ENCODE peak calls at places on chromosome 18, in eight cellular contexts. L is right lobe of liver, M is K562, I is body of pancreas, H is A549, X is heart left ventricle, E is stomach, C is transverse colon. A is an unnamed sample.

GRCh38 chr18:8235916-8236315 is 373.3 kb upstream of the RAB12 start:
- DNase-seq in L (no peak), M (no peak), I (no peak), H (no peak), X (no peak), E (no peak), C (no peak), A (no peak)

GRCh38 chr18:28973324-28973723 is 796.4 kb upstream of the CDH2 start:
- DNase-seq in L (no peak), M (no peak), I (no peak), H (no peak), X (no peak), E (no peak), C (no peak), A (no peak)

GRCh38 chr18:62325806-62326645 is 916 bp downstream of the TNFRSF11A start:
- DNase-seq in L (no peak), M (no peak), I (peak), H (no peak), X (no peak), E (no peak), C (peak), A (no peak)

GRCh38 chr18:62122330-62122729 is 64.5 kb downstream of the PIGN start:
- DNase-seq in L (no peak), M (no peak), I (no peak), H (no peak), X (no peak), E (no peak), C (no peak), A (no peak)

GRCh38 chr18:61635901-61636528 is 256.8 kb downstream of the RNF152 start:
- DNase-seq in L (peak), M (peak), I (peak), H (peak), X (peak), E (peak), C (peak), A (no peak)

GRCh38 chr18:40939636-40940035 is 1015.4 kb upstream of the PIK3C3 start:
- DNase-seq in L (no peak), M (no peak), I (no peak), H (no peak), X (no peak), E (no peak), C (no peak), A (no peak)

GRCh38 chr18:28581503-28582169 is 404.7 kb upstream of the CDH2 start:
- DNase-seq in L (no peak), M (no peak), I (no peak), H (no peak), X (no peak), E (no peak), C (no peak), A (no peak)

GRCh38 chr18:63700501-63700900 is 2.3 kb upstream of the SERPINB11 start:
- DNase-seq in L (no peak), M (no peak), I (no peak), H (no peak), X (no peak), E (no peak), C (no peak), A (no peak)

GRCh38 chr18:551404-552061 is 28.6 kb upstream of the CETN1 start:
- DNase-seq in L (no peak), M (no peak), I (no peak), H (no peak), X (no peak), E (no peak), C (no peak), A (no peak)

GRCh38 chr18:37717098-37717497 is 151.5 kb upstream of the CELF4 start:
- DNase-seq in L (no peak), M (no peak), I (no peak), H (no peak), X (no peak), E (no peak), C (no peak), A (no peak)

GRCh38 chr18:26017929-26018328 is 72.5 kb downstream of the SS18 start:
- DNase-seq in L (no peak), M (no peak), I (no peak), H (peak), X (no peak), E (no peak), C (no peak), A (no peak)

GRCh38 chr18:53416985-53417384 is 807.5 kb downstream of the MBD2 start:
- DNase-seq in L (no peak), M (no peak), I (no peak), H (no peak), X (no peak), E (no peak), C (no peak), A (no peak)

GRCh38 chr18:70024088-70024487 is 76.4 kb upstream of the CD226 start:
- DNase-seq in L (no peak), M (no peak), I (no peak), H (no peak), X (no peak), E (no peak), C (no peak), A (no peak)

GRCh38 chr18:7877609-7878008 is 310.5 kb downstream of the PTPRM start:
- DNase-seq in L (no peak), M (no peak), I (no peak), H (peak), X (no peak), E (no peak), C (no peak), A (no peak)

GRCh38 chr18:48324651-48325050 is 84.5 kb downstream of the ZBTB7C start:
- DNase-seq in L (peak), M (no peak), I (no peak), H (no peak), X (no peak), E (no peak), C (no peak), A (no peak)

GRCh38 chr18:8754995-8755955 is 49.9 kb downstream of the MTCL1 start:
- DNase-seq in L (no peak), M (no peak), I (no peak), H (no peak), X (no peak), E (no peak), C (peak), A (no peak)

GRCh38 chr18:74281011-74281638 is 10.6 kb downstream of the CYB5A start:
- DNase-seq in L (no peak), M (no peak), I (no peak), H (no peak), X (no peak), E (no peak), C (no peak), A (no peak)

GRCh38 chr18:48825101-48825745 is 125.5 kb downstream of the SMAD7 start:
- DNase-seq in L (peak), M (no peak), I (no peak), H (no peak), X (peak), E (peak), C (no peak), A (peak)

GRCh38 chr18:11167778-11168177 is 18.4 kb upstream of the PIEZO2 start:
- DNase-seq in L (no peak), M (no peak), I (no peak), H (no peak), X (no peak), E (no peak), C (no peak), A (no peak)

GRCh38 chr18:48949606-48950535 is 894 bp downstream of the SMAD7 start:
- DNase-seq in L (no peak), M (peak), I (peak), H (peak), X (no peak), E (peak), C (peak), A (no peak)

GRCh38 chr18:26083099-26083498 is 7.3 kb downstream of the SS18 start:
- DNase-seq in L (no peak), M (no peak), I (no peak), H (no peak), X (no peak), E (no peak), C (no peak), A (no peak)

GRCh38 chr18:36108601-36109000 is 20.5 kb downstream of the SLC39A6 start:
- DNase-seq in L (no peak), M (no peak), I (no peak), H (no peak), X (no peak), E (no peak), C (no peak), A (no peak)

GRCh38 chr18:77000527-77000926 is 132.1 kb downstream of the MBP start:
- DNase-seq in L (no peak), M (peak), I (peak), H (peak), X (peak), E (peak), C (peak), A (peak)

GRCh38 chr18:23885750-23886149 is 128.8 kb upstream of the TTC39C start:
- DNase-seq in L (no peak), M (no peak), I (no peak), H (no peak), X (no peak), E (no peak), C (no peak), A (no peak)

GRCh38 chr18:48385595-48385994 is 23.6 kb downstream of the ZBTB7C start:
- DNase-seq in L (no peak), M (no peak), I (no peak), H (no peak), X (no peak), E (no peak), C (no peak), A (no peak)

GRCh38 chr18:36396190-36396589 is 98.7 kb downstream of the FHOD3 start:
- DNase-seq in L (no peak), M (no peak), I (no peak), H (peak), X (no peak), E (no peak), C (no peak), A (no peak)

GRCh38 chr18:53153281-53153680 is 813.3 kb downstream of the DCC start:
- DNase-seq in L (no peak), M (no peak), I (no peak), H (peak), X (no peak), E (no peak), C (peak), A (no peak)

GRCh38 chr18:12257996-12258718 is 4.0 kb downstream of the CIDEA start:
- DNase-seq in L (no peak), M (no peak), I (no peak), H (no peak), X (no peak), E (no peak), C (no peak), A (no peak)

GRCh38 chr18:51890762-51891161 is 449.2 kb upstream of the DCC start:
- DNase-seq in L (peak), M (no peak), I (peak), H (peak), X (no peak), E (peak), C (peak), A (no peak)

GRCh38 chr18:52242711-52243110 is 97.3 kb upstream of the DCC start:
- DNase-seq in L (no peak), M (no peak), I (no peak), H (no peak), X (no peak), E (no peak), C (no peak), A (no peak)

GRCh38 chr18:64134044-64134757 is 14.7 kb downstream of the LINC00305 start:
- DNase-seq in L (no peak), M (no peak), I (no peak), H (peak), X (no peak), E (no peak), C (no peak), A (no peak)

GRCh38 chr18:61569176-61569892 is 236.1 kb downstream of the CDH20 start:
- DNase-seq in L (no peak), M (no peak), I (no peak), H (no peak), X (peak), E (no peak), C (no peak), A (no peak)

GRCh38 chr18:23828426-23828825 is 139.2 kb downstream of the LAMA3 start:
- DNase-seq in L (no peak), M (peak), I (no peak), H (peak), X (no peak), E (no peak), C (no peak), A (no peak)

GRCh38 chr18:51447351-51447896 is 249.9 kb upstream of the MEX3C start:
- DNase-seq in L (no peak), M (no peak), I (peak), H (no peak), X (no peak), E (no peak), C (peak), A (no peak)

GRCh38 chr18:12441475-12442035 is 33.8 kb downstream of the PRELID3A start:
- DNase-seq in L (no peak), M (no peak), I (no peak), H (no peak), X (no peak), E (no peak), C (no peak), A (no peak)

GRCh38 chr18:76459687-76460350 is 35.2 kb downstream of the ZNF516 start:
- DNase-seq in L (no peak), M (no peak), I (peak), H (peak), X (peak), E (peak), C (no peak), A (peak)

GRCh38 chr18:59954746-59955145 is 55.0 kb downstream of the PMAIP1 start:
- DNase-seq in L (no peak), M (no peak), I (no peak), H (peak), X (no peak), E (no peak), C (no peak), A (no peak)

GRCh38 chr18:24910217-24910616 is 441.7 kb downstream of the ZNF521 start:
- DNase-seq in L (no peak), M (no peak), I (no peak), H (no peak), X (no peak), E (no peak), C (no peak), A (no peak)

GRCh38 chr18:58862851-58863538 is 1.7 kb upstream of the ZNF532 start:
- DNase-seq in L (no peak), M (no peak), I (no peak), H (peak), X (peak), E (peak), C (peak), A (peak)
- TF ChIP-seq POLR2A in L (no peak), M (no peak), I (no peak), H (no peak), X (no peak), E (no peak), C (no peak), A (no peak)

GRCh38 chr18:78196280-78196679 is 783.3 kb upstream of the SALL3 start:
- DNase-seq in L (no peak), M (no peak), I (no peak), H (no peak), X (no peak), E (no peak), C (no peak), A (no peak)

DNA sequence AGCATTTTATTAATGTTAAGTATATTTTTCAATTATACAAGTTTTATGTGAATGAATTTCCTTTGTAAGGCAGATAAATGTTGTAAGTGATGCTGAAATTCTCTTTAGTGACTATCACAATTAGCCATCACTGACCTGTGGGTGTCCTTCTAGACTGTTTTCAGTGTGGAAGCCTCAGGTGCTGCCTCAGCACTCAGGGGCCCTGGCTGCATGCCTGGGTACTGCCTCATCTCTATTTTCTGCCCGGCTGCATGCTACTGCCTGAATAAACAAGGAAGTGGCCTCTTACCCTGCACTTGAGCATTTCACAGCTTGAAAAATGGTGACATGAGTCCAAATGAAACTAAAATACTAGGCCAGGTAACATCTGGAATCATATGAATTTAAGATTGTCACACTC is 787.6 kb upstream of the SALL3 start:
- DNase-seq in L (no peak), M (no peak), I (peak), H (no peak), X (no peak), E (no peak), C (no peak), A (no peak)
- TF ChIP-seq CTCF in L (no peak), M (no peak), I (no peak), H (no peak), X (no peak), E (no peak), C (no peak), A (no peak)

GRCh38 chr18:67421666-67422065 is 94.9 kb downstream of the DSEL start:
- DNase-seq in L (no peak), M (no peak), I (no peak), H (no peak), X (no peak), E (no peak), C (no peak), A (no peak)

DNA sequence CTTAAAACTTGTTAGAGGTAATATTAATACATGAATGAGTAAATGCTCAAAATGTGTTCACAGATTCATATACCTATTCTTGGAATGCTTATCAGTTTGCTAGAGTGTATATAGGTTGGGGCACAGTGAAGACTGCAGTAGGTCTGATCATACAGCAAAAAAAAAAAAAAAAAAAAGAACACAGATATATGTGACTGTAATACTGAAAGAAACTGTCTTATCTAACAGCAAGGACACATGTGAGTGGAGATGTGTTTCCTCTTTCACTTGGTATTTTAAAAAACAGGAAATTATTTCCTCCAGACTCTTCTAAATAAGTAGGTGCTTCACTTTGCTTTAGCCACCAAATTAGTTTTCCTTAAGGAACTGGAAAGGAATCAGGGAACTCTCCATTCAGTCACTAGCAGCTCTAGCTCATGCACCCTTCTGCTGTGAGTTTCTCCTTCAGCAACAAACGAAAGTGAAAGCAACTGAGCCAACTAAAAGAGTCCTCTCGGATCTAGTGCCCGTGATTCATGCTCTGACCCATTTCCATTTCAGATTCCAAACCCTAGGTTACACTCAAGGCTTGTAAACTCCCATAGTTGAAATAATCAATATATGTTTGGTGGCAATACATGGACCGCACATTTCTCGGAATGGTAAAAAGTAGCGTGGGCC is 98.5 kb downstream of the DSEL start:
- DNase-seq in L (no peak), M (no peak), I (no peak), H (peak), X (no peak), E (no peak), C (no peak), A (no peak)
- H3K4me3 ChIP-seq in L (peak), M (no peak), I (no peak), H (peak), X (no peak), E (peak), C (no peak), A (no peak)

GRCh38 chr18:22169011-22169888 is at the start of gene GATA6:
- DNase-seq in L (peak), M (peak), I (peak), H (peak), X (peak), E (peak), C (peak), A (peak)
- TF ChIP-seq POLR2A in L (peak), M (no peak), I (peak), H (peak), X (peak), E (peak), C (peak), A (no peak)

A was measured in lower leg skin.